ENCODE peak calls at places on chromosome 17, in ten cellular contexts. K is colonic mucosa, E is mammary epithelial cell, H is cardiac muscle cell, P is pancreas, N is GM23338, S is thoracic aorta, D is mesendoderm, V is A673, X is GM23248. O is an unnamed sample.

GRCh38 chr17:59332890-59333377 is 1.5 kb downstream of the YPEL2 start:
- DNase-seq in K (no peak), E (no peak), H (no peak), P (peak; percentile 23), N (no peak), S (no peak), D (no peak), V (no peak), X (peak; percentile 67), O (no peak)

GRCh38 chr17:47323382-47324223 is at the start of gene EFCAB13:
- DNase-seq in K (peak; percentile 91), E (peak; percentile 49), H (peak; percentile 92), P (peak; percentile 81), N (peak; percentile 96), S (peak; percentile 83), D (peak; percentile 96), V (peak; percentile 62), X (peak; percentile 90), O (peak; percentile 97)

GRCh38 chr17:61597606-61598005 is 6.6 kb upstream of the NACA2 start:
- DNase-seq in K (no peak), E (no peak), H (no peak), P (no peak), N (no peak), S (no peak), D (no peak), V (no peak), X (no peak), O (no peak)

GRCh38 chr17:64118452-64118979 is 11.4 kb downstream of the ERN1 start:
- DNase-seq in K (peak; percentile 36), E (no peak), H (peak; percentile 26), P (peak; percentile 58), N (no peak), S (peak; percentile 6), D (no peak), V (peak; percentile 66), X (peak; percentile 45), O (no peak)

GRCh38 chr17:56679148-56679766 is 85.8 kb downstream of the NOG start:
- DNase-seq in K (no peak), E (peak; percentile 34), H (peak; percentile 66), P (no peak), N (peak; percentile 73), S (no peak), D (peak; percentile 67), V (peak; percentile 56), X (peak; percentile 67), O (no peak)

GRCh38 chr17:36918260-36918691 is 19.0 kb upstream of the LHX1 start:
- DNase-seq in K (no peak), E (no peak), H (peak; percentile 62), P (no peak), N (peak; percentile 52), S (no peak), D (peak; percentile 83), V (no peak), X (peak; percentile 45), O (no peak)

GRCh38 chr17:67992541-67993152 is 3.6 kb downstream of the C17orf58 start:
- DNase-seq in K (peak; percentile 48), E (peak; percentile 2), H (no peak), P (no peak), N (peak; percentile 20), S (no peak), D (no peak), V (no peak), X (peak; percentile 8), O (no peak)

GRCh38 chr17:35433075-35433894 is 985 bp upstream of the SLFN12 start:
- DNase-seq in K (peak; percentile 67), E (peak; percentile 95), H (peak; percentile 65), P (peak; percentile 54), N (peak; percentile 96), S (peak; percentile 78), D (peak; percentile 99), V (peak; percentile 93), X (peak; percentile 98), O (peak; percentile 16)

GRCh38 chr17:11081342-11081741 is 159.7 kb upstream of the SHISA6 start:
- DNase-seq in K (peak; percentile 52), E (no peak), H (no peak), P (no peak), N (no peak), S (no peak), D (no peak), V (no peak), X (no peak), O (no peak)

GRCh38 chr17:83103200-83103937 is 24.0 kb downstream of the METRNL start:
- DNase-seq in K (peak; percentile 77), E (no peak), H (no peak), P (no peak), N (peak; percentile 83), S (no peak), D (no peak), V (peak; percentile 49), X (peak; percentile 85), O (no peak)

GRCh38 chr17:41655611-41656111 is 31.3 kb upstream of the KRT17 start:
- DNase-seq in K (peak; percentile 93), E (peak; percentile 100), H (peak; percentile 34), P (peak; percentile 46), N (peak; percentile 72), S (no peak), D (peak; percentile 63), V (no peak), X (no peak), O (no peak)

GRCh38 chr17:75237100-75238014 is 24.0 kb downstream of the GGA3 start:
- DNase-seq in K (no peak), E (no peak), H (no peak), P (no peak), N (no peak), S (no peak), D (no peak), V (no peak), X (no peak), O (no peak)
- H3K36me3 ChIP-seq in K (peaks cover 14% of the 10 kb centered on the region), E (peaks cover 37% of the 10 kb centered on the region), H (peaks cover 36% of the 10 kb centered on the region), P (peaks cover 5% of the 10 kb centered on the region), N (peaks cover 32% of the 10 kb centered on the region), S (peaks cover 78% of the 10 kb centered on the region), D (peaks cover 24% of the 10 kb centered on the region), V (peaks cover 88% of the 10 kb centered on the region), X (peaks cover 19% of the 10 kb centered on the region), O (peaks cover 66% of the 10 kb centered on the region)

GRCh38 chr17:49573510-49574282 is 2.0 kb upstream of the NXPH3 start:
- DNase-seq in K (no peak), E (no peak), H (no peak), P (no peak), N (no peak), S (no peak), D (no peak), V (no peak), X (peak; percentile 63), O (no peak)

GRCh38 chr17:49576121-49576905 is 642 bp downstream of the NXPH3 start:
- DNase-seq in K (no peak), E (peak; percentile 40), H (peak; percentile 84), P (no peak), N (peak; percentile 82), S (no peak), D (peak; percentile 76), V (peak; percentile 56), X (peak; percentile 78), O (no peak)

GRCh38 chr17:49574283-49574892 is 1.3 kb upstream of the NXPH3 start:
- DNase-seq in K (no peak), E (no peak), H (no peak), P (no peak), N (no peak), S (no peak), D (no peak), V (no peak), X (no peak), O (no peak)

GRCh38 chr17:49575524-49576120 is at the start of gene NXPH3:
- DNase-seq in K (peak; percentile 50), E (peak; percentile 59), H (peak; percentile 85), P (no peak), N (peak; percentile 88), S (no peak), D (peak; percentile 80), V (peak; percentile 75), X (peak; percentile 77), O (no peak)

GRCh38 chr17:49574945-49575523 is 637 bp upstream of the NXPH3 start:
- DNase-seq in K (no peak), E (no peak), H (no peak), P (no peak), N (no peak), S (no peak), D (no peak), V (no peak), X (no peak), O (no peak)
- H3K27me3 ChIP-seq in K (peaks cover 36% of the 10 kb centered on the region), E (no peaks in the 10 kb centered on the region), H (peaks cover 36% of the 10 kb centered on the region), P (no peaks in the 10 kb centered on the region), N (peaks cover 36% of the 10 kb centered on the region), S (no peaks in the 10 kb centered on the region), D (no peaks in the 10 kb centered on the region), V (peaks cover 14% of the 10 kb centered on the region), X (peaks cover 3% of the 10 kb centered on the region), O (peaks cover 2% of the 10 kb centered on the region)

DNA sequence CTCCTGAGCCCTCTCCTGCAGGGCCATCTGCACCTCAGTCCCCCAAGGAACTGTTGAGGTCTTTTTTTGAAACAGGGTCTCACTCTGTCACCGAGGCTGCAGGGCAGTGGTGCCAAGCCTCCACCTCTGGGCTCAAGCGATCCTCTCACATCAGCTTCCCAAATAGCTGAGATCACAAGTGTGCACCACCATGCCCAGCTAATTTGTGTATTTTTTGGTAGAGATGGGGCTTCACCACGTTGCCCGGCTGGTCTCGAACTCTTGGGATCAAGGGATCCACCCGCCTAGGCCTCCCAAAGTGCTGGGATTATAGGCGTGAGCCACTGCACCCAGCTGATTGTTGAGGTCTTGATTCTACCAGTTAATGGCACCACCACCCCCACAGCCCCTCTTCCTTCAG is 27.9 kb upstream of the ENDOV start:
- DNase-seq in K (no peak), E (no peak), H (no peak), P (no peak), N (no peak), S (no peak), D (no peak), V (no peak), X (no peak), O (no peak)
- H3K36me3 ChIP-seq in K (peaks cover 39% of the 10 kb centered on the region), E (peaks cover 26% of the 10 kb centered on the region), H (peaks cover 11% of the 10 kb centered on the region), P (no peaks in the 10 kb centered on the region), N (peaks cover 3% of the 10 kb centered on the region), S (peaks cover 75% of the 10 kb centered on the region), D (no peaks in the 10 kb centered on the region), V (peaks cover 77% of the 10 kb centered on the region), X (peaks cover 65% of the 10 kb centered on the region), O (peaks cover 59% of the 10 kb centered on the region)

GRCh38 chr17:5618511-5618910 is 34.2 kb upstream of the NLRP1 start:
- DNase-seq in K (no peak), E (no peak), H (no peak), P (no peak), N (no peak), S (no peak), D (no peak), V (no peak), X (no peak), O (no peak)

GRCh38 chr17:5615476-5615875 is 31.2 kb upstream of the NLRP1 start:
- DNase-seq in K (no peak), E (no peak), H (no peak), P (no peak), N (no peak), S (no peak), D (no peak), V (no peak), X (no peak), O (no peak)

DNA sequence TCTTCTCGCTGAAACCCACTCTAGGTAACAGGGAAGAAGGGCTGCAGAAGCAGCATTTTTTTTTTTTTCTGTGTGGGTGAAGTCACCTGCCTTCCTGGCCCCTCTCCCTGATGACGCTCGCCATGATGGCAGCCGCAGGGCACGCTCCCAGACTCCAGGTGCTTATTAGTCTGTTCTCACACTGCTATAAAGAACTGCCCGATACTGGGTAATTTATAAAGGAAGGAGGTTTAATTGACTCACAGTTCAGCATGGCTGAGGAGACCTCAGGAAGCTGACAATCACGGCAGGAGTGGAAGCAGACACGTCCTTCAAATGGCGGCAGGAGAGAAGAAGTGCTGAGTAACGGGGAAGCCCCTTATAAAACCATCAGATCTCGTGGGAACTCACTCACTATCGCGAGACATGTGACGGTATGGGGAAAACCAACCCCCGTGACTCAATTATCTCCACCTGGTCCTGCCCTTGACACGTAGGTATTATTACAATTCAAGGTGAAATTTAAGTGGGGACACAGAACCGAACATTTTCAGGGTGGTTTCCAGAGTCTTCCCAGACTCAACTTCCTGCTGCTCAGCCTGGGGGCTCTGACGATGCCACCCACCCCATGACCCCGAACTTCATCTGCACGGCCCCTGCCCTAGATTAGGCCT is 34.9 kb upstream of the NLRP1 start:
- DNase-seq in K (no peak), E (no peak), H (no peak), P (no peak), N (no peak), S (no peak), D (no peak), V (no peak), X (no peak), O (no peak)
- H3K27me3 ChIP-seq in K (no peaks in the 10 kb centered on the region), E (peaks cover 7% of the 10 kb centered on the region), H (no peaks in the 10 kb centered on the region), P (no peaks in the 10 kb centered on the region), N (no peaks in the 10 kb centered on the region), S (no peaks in the 10 kb centered on the region), D (no peaks in the 10 kb centered on the region), V (peaks cover 89% of the 10 kb centered on the region), X (peaks cover 20% of the 10 kb centered on the region), O (no peaks in the 10 kb centered on the region)